ENCODE peak calls at places on chromosomes 13 and 19, in nine cellular contexts. M is ELR; U is heart right ventricle; X is astrocyte; D is germinal center; V is sigmoid colon; E is SIG-M5; Y is colonic mucosa; T is stimulated activated CD8-positive, alpha-beta memory T cell treated with anti-CD3 and anti-CD28 coated beads, Interleukin-2, amount 100 ng/mL, for 48 hours. A is an unnamed sample.

GRCh38 chr19:55536366-55536765 is 567 bp downstream of the SBK2 start:
- DNase-seq in M (no peak), U (no peak), X (no peak), D (no peak), V (no peak), E (no peak), Y (no peak), T (no peak), A (no peak)

GRCh38 chr19:3184847-3185481 is 766 bp upstream of the NCLN start:
- DNase-seq in M (peak; percentile 80), U (no peak), X (no peak), D (no peak), V (peak; percentile 84), E (no peak), Y (peak; percentile 80), T (peak; percentile 49), A (no peak)

GRCh38 chr19:11138659-11139526 is 16.7 kb downstream of the SPC24 start:
- DNase-seq in M (peak; percentile 86), U (peak; percentile 83), X (peak; percentile 65), D (no peak), V (peak; percentile 94), E (no peak), Y (peak; percentile 60), T (no peak), A (peak; percentile 86)

GRCh38 chr13:29977721-29978120 is 127.3 kb upstream of the UBL3 start:
- DNase-seq in M (peak; percentile 53), U (no peak), X (no peak), D (no peak), V (no peak), E (no peak), Y (no peak), T (no peak), A (no peak)

GRCh38 chr19:20472854-20473253 is 92.7 kb downstream of the ZNF737 start:
- DNase-seq in M (no peak), U (no peak), X (no peak), D (no peak), V (no peak), E (no peak), Y (no peak), T (no peak), A (no peak)

GRCh38 chr19:39506944-39507714 is 7.8 kb upstream of the SELENOV start:
- DNase-seq in M (peak; percentile 67), U (no peak), X (peak; percentile 51), D (peak; percentile 90), V (no peak), E (no peak), Y (peak; percentile 26), T (peak; percentile 60), A (peak; percentile 27)

GRCh38 chr19:16897572-16898056 is 8.8 kb downstream of the F2RL3 start:
- DNase-seq in M (peak; percentile 15), U (no peak), X (peak; percentile 9), D (peak; percentile 45), V (no peak), E (no peak), Y (no peak), T (no peak), A (no peak)

GRCh38 chr13:113049981-113050380 is 55.6 kb upstream of the F7 start:
- DNase-seq in M (no peak), U (no peak), X (no peak), D (no peak), V (peak; percentile 9), E (no peak), Y (no peak), T (no peak), A (no peak)

GRCh38 chr19:53813996-53814395 is 10.1 kb downstream of the NLRP12 start:
- DNase-seq in M (peak; percentile 85), U (no peak), X (peak; percentile 43), D (no peak), V (no peak), E (no peak), Y (no peak), T (no peak), A (no peak)

GRCh38 chr19:30029721-30030510 is 87.9 kb downstream of the URI1 start:
- DNase-seq in M (peak; percentile 92), U (no peak), X (peak; percentile 86), D (no peak), V (no peak), E (no peak), Y (no peak), T (no peak), A (peak; percentile 45)

GRCh38 chr13:52862358-52863206 is 14.1 kb upstream of the PCDH8 start:
- DNase-seq in M (no peak), U (no peak), X (no peak), D (no peak), V (no peak), E (no peak), Y (peak; percentile 40), T (no peak), A (peak; percentile 53)

GRCh38 chr19:9673912-9674668 is 810 bp downstream of the ZNF562 start:
- DNase-seq in M (peak; percentile 71), U (no peak), X (peak; percentile 25), D (no peak), V (no peak), E (no peak), Y (peak; percentile 21), T (no peak), A (peak; percentile 34)

GRCh38 chr19:17755977-17756670 is 4.8 kb downstream of the FCHO1 start:
- DNase-seq in M (peak; percentile 49), U (no peak), X (peak; percentile 56), D (peak; percentile 81), V (no peak), E (no peak), Y (peak; percentile 42), T (peak; percentile 33), A (no peak)

GRCh38 chr19:56115490-56115889 is 5.6 kb downstream of the ZNF787 start:
- DNase-seq in M (no peak), U (no peak), X (no peak), D (no peak), V (no peak), E (no peak), Y (no peak), T (no peak), A (no peak)

GRCh38 chr13:33459702-33460101 is 174.1 kb upstream of the STARD13 start:
- DNase-seq in M (no peak), U (no peak), X (no peak), D (no peak), V (no peak), E (no peak), Y (no peak), T (no peak), A (no peak)

GRCh38 chr13:77698211-77699058 is 948 bp downstream of the SLAIN1 start:
- DNase-seq in M (peak; percentile 22), U (peak; percentile 18), X (no peak), D (peak; percentile 60), V (peak; percentile 62), E (no peak), Y (peak; percentile 28), T (peak; percentile 17), A (no peak)

GRCh38 chr13:24162604-24163003 is 2.1 kb downstream of the SPATA13 start:
- DNase-seq in M (no peak), U (no peak), X (no peak), D (no peak), V (no peak), E (no peak), Y (no peak), T (no peak), A (no peak)

GRCh38 chr19:16070366-16070990 is 5.8 kb upstream of the TPM4 start:
- DNase-seq in M (no peak), U (peak; percentile 50), X (no peak), D (peak; percentile 91), V (peak; percentile 86), E (no peak), Y (peak; percentile 96), T (peak; percentile 72), A (peak; percentile 85)

GRCh38 chr19:1907563-1908363 is 2.6 kb downstream of the ADAT3 start:
- DNase-seq in M (peak; percentile 52), U (no peak), X (no peak), D (no peak), V (no peak), E (no peak), Y (peak; percentile 82), T (no peak), A (peak; percentile 69)